ENCODE peak calls at places on chromosome 19, in seven cellular contexts. One of them, this sample, is unnamed.

GRCh38 chr19:33298146-33298911 is 4.0 kb downstream of the CEBPA start:
- DNase-seq in uterus: no peak
- DNase-seq in esophagus squamous epithelium: no peak
- DNase-seq in body of pancreas: peak; percentile 11
- DNase-seq in K562: no peak
- DNase-seq in A549: no peak
- DNase-seq in thyroid gland: no peak
- DNase-seq in this sample: no peak

GRCh38 chr19:16671652-16672274 is 10.8 kb downstream of the TMEM38A start:
- DNase-seq in uterus: no peak
- DNase-seq in esophagus squamous epithelium: no peak
- DNase-seq in body of pancreas: no peak
- DNase-seq in K562: no peak
- DNase-seq in A549: no peak
- DNase-seq in thyroid gland: no peak
- DNase-seq in this sample: no peak

GRCh38 chr19:38869160-38869835 is 8.8 kb downstream of the RINL start:
- DNase-seq in uterus: no peak
- DNase-seq in esophagus squamous epithelium: no peak
- DNase-seq in body of pancreas: peak; percentile 37
- DNase-seq in K562: no peak
- DNase-seq in A549: no peak
- DNase-seq in thyroid gland: no peak
- DNase-seq in this sample: no peak

GRCh38 chr19:43957891-43958290 is 6.9 kb downstream of the ZNF221 start:
- DNase-seq in uterus: no peak
- DNase-seq in esophagus squamous epithelium: no peak
- DNase-seq in body of pancreas: no peak
- DNase-seq in K562: no peak
- DNase-seq in A549: no peak
- DNase-seq in thyroid gland: no peak
- DNase-seq in this sample: no peak

GRCh38 chr19:4524808-4525562 is 6.7 kb upstream of the PLIN4 start:
- DNase-seq in uterus: no peak
- DNase-seq in esophagus squamous epithelium: no peak
- DNase-seq in body of pancreas: peak; percentile 62
- DNase-seq in K562: peak; percentile 77
- DNase-seq in A549: peak; percentile 63
- DNase-seq in thyroid gland: peak; percentile 40
- DNase-seq in this sample: peak; percentile 57

GRCh38 chr19:43551399-43552197 is 18.6 kb downstream of the ZNF575 start:
- DNase-seq in uterus: no peak
- DNase-seq in esophagus squamous epithelium: no peak
- DNase-seq in body of pancreas: no peak
- DNase-seq in K562: no peak
- DNase-seq in A549: no peak
- DNase-seq in thyroid gland: no peak
- DNase-seq in this sample: no peak

GRCh38 chr19:29326849-29327840 is 114.2 kb upstream of the UQCRFS1 start:
- DNase-seq in uterus: no peak
- DNase-seq in esophagus squamous epithelium: no peak
- DNase-seq in body of pancreas: no peak
- DNase-seq in K562: no peak
- DNase-seq in A549: no peak
- DNase-seq in thyroid gland: no peak
- DNase-seq in this sample: no peak

GRCh38 chr19:12606796-12607195 is 3.8 kb downstream of the ZNF490 start:
- DNase-seq in uterus: no peak
- DNase-seq in esophagus squamous epithelium: no peak
- DNase-seq in body of pancreas: no peak
- DNase-seq in K562: no peak
- DNase-seq in A549: no peak
- DNase-seq in thyroid gland: no peak
- DNase-seq in this sample: no peak

GRCh38 chr19:53553865-53554791 is 16.2 kb downstream of the ZNF331 start:
- DNase-seq in uterus: peak; percentile 87
- DNase-seq in esophagus squamous epithelium: peak; percentile 49
- DNase-seq in body of pancreas: peak; percentile 81
- DNase-seq in K562: no peak
- DNase-seq in A549: no peak
- DNase-seq in thyroid gland: peak; percentile 85
- DNase-seq in this sample: peak; percentile 88

GRCh38 chr19:4993683-4994082 is 24.8 kb downstream of the KDM4B start:
- DNase-seq in uterus: no peak
- DNase-seq in esophagus squamous epithelium: no peak
- DNase-seq in body of pancreas: no peak
- DNase-seq in K562: no peak
- DNase-seq in A549: no peak
- DNase-seq in thyroid gland: no peak
- DNase-seq in this sample: no peak

GRCh38 chr19:34260771-34261173 is 6.4 kb downstream of the GARRE1 start:
- DNase-seq in uterus: no peak
- DNase-seq in esophagus squamous epithelium: no peak
- DNase-seq in body of pancreas: no peak
- DNase-seq in K562: peak; percentile 25
- DNase-seq in A549: no peak
- DNase-seq in thyroid gland: no peak
- DNase-seq in this sample: no peak

GRCh38 chr19:57664269-57665127 is 4.2 kb upstream of the ZSCAN4 start:
- DNase-seq in uterus: peak; percentile 24
- DNase-seq in esophagus squamous epithelium: no peak
- DNase-seq in body of pancreas: peak; percentile 28
- DNase-seq in K562: peak; percentile 55
- DNase-seq in A549: peak; percentile 33
- DNase-seq in thyroid gland: peak; percentile 72
- DNase-seq in this sample: peak; percentile 79

GRCh38 chr19:12705654-12706331 is 9.4 kb upstream of the FBXW9 start:
- DNase-seq in uterus: no peak
- DNase-seq in esophagus squamous epithelium: no peak
- DNase-seq in body of pancreas: no peak
- DNase-seq in K562: no peak
- DNase-seq in A549: no peak
- DNase-seq in thyroid gland: no peak
- DNase-seq in this sample: no peak

GRCh38 chr19:12733369-12733896 is 1.1 kb downstream of the TRIR start:
- DNase-seq in uterus: no peak
- DNase-seq in esophagus squamous epithelium: no peak
- DNase-seq in body of pancreas: no peak
- DNase-seq in K562: peak; percentile 81
- DNase-seq in A549: peak; percentile 59
- DNase-seq in thyroid gland: no peak
- DNase-seq in this sample: peak; percentile 36

GRCh38 chr19:1860133-1860775 is 3.1 kb downstream of the KLF16 start:
- DNase-seq in uterus: peak; percentile 72
- DNase-seq in esophagus squamous epithelium: no peak
- DNase-seq in body of pancreas: peak; percentile 51
- DNase-seq in K562: peak; percentile 90
- DNase-seq in A549: no peak
- DNase-seq in thyroid gland: peak; percentile 50
- DNase-seq in this sample: peak; percentile 75

GRCh38 chr19:51020988-51021651 is 1.6 kb upstream of the KLK10 start:
- DNase-seq in uterus: no peak
- DNase-seq in esophagus squamous epithelium: no peak
- DNase-seq in body of pancreas: peak; percentile 54
- DNase-seq in K562: peak; percentile 61
- DNase-seq in A549: peak; percentile 64
- DNase-seq in thyroid gland: peak; percentile 14
- DNase-seq in this sample: peak; percentile 79

GRCh38 chr19:18967358-18968146 is 26.5 kb upstream of the HOMER3 start:
- DNase-seq in uterus: peak; percentile 66
- DNase-seq in esophagus squamous epithelium: peak; percentile 14
- DNase-seq in body of pancreas: no peak
- DNase-seq in K562: no peak
- DNase-seq in A549: no peak
- DNase-seq in thyroid gland: peak; percentile 98
- DNase-seq in this sample: peak; percentile 42

GRCh38 chr19:17235618-17236413 is 9.8 kb downstream of the OCEL1 start:
- DNase-seq in uterus: peak; percentile 62
- DNase-seq in esophagus squamous epithelium: no peak
- DNase-seq in body of pancreas: peak; percentile 63
- DNase-seq in K562: peak; percentile 89
- DNase-seq in A549: no peak
- DNase-seq in thyroid gland: peak; percentile 82
- DNase-seq in this sample: peak; percentile 80

GRCh38 chr19:5677156-5677555 is 3.2 kb downstream of the MICOS13 start:
- DNase-seq in uterus: no peak
- DNase-seq in esophagus squamous epithelium: no peak
- DNase-seq in body of pancreas: no peak
- DNase-seq in K562: no peak
- DNase-seq in A549: no peak
- DNase-seq in thyroid gland: no peak
- DNase-seq in this sample: no peak

GRCh38 chr19:2064788-2065524 is 13.9 kb upstream of the MKNK2 start:
- DNase-seq in uterus: no peak
- DNase-seq in esophagus squamous epithelium: no peak
- DNase-seq in body of pancreas: no peak
- DNase-seq in K562: no peak
- DNase-seq in A549: no peak
- DNase-seq in thyroid gland: no peak
- DNase-seq in this sample: peak; percentile 67

GRCh38 chr19:37594982-37595382 is 306 bp downstream of the ZNF540 start:
- DNase-seq in uterus: peak; percentile 57
- DNase-seq in esophagus squamous epithelium: peak; percentile 3
- DNase-seq in body of pancreas: peak; percentile 63
- DNase-seq in K562: peak; percentile 53
- DNase-seq in A549: peak; percentile 20
- DNase-seq in thyroid gland: peak; percentile 77
- DNase-seq in this sample: peak; percentile 74

GRCh38 chr19:30089086-30089665 is 147.1 kb downstream of the URI1 start:
- DNase-seq in uterus: no peak
- DNase-seq in esophagus squamous epithelium: no peak
- DNase-seq in body of pancreas: no peak
- DNase-seq in K562: no peak
- DNase-seq in A549: no peak
- DNase-seq in thyroid gland: no peak
- DNase-seq in this sample: no peak

GRCh38 chr19:44308011-44308410 is 3.2 kb upstream of the ZNF235 start:
- DNase-seq in uterus: no peak
- DNase-seq in esophagus squamous epithelium: no peak
- DNase-seq in body of pancreas: no peak
- DNase-seq in K562: no peak
- DNase-seq in A549: no peak
- DNase-seq in thyroid gland: no peak
- DNase-seq in this sample: no peak

GRCh38 chr19:18225702-18226468 is at the start of gene PDE4C:
- DNase-seq in uterus: no peak
- DNase-seq in esophagus squamous epithelium: no peak
- DNase-seq in body of pancreas: no peak
- DNase-seq in K562: no peak
- DNase-seq in A549: no peak
- DNase-seq in thyroid gland: no peak
- DNase-seq in this sample: no peak

GRCh38 chr19:3505598-3506383 is at the start of gene FZR1:
- DNase-seq in uterus: peak; percentile 98
- DNase-seq in esophagus squamous epithelium: peak; percentile 93
- DNase-seq in body of pancreas: peak; percentile 99
- DNase-seq in K562: peak; percentile 100
- DNase-seq in A549: peak; percentile 89
- DNase-seq in thyroid gland: peak; percentile 100
- DNase-seq in this sample: peak; percentile 99
- TF ChIP-seq POLR2A in uterus: peak; percentile 84
- TF ChIP-seq POLR2A in esophagus squamous epithelium: no peak
- TF ChIP-seq POLR2A in body of pancreas: peak; percentile 81
- TF ChIP-seq POLR2A in K562: peak; percentile 80
- TF ChIP-seq POLR2A in A549: peak; percentile 23
- TF ChIP-seq POLR2A in thyroid gland: peak; percentile 22
- TF ChIP-seq POLR2A in this sample: peak; percentile 31

DNA sequence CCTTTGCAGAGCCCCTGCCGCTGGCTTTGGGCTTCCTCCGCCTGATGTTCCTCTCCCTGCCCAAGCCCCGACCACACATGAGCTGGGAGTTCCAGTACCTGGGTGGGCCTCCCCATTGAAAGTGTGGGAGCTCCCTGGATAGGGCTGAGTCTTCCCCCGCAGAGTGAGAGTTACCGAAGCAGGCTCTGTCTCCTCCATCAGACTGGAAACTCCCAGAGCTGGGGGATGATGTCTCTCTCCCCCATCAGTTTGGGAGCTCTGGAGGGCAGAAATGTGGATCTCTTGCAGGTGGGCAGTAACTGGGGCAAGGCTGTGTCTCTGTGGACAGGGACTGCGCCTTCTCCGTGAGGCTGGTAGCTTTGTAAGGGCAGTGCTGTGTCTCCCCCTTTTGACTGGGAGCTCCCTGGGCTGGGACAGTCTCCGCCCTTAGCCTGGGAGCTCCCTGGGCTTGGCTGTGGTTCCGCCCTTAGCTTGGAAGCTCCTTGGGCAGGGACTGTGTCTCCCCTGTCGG is 767 bp downstream of the DCAF15 start:
- DNase-seq in uterus: no peak
- DNase-seq in esophagus squamous epithelium: no peak
- DNase-seq in body of pancreas: no peak
- DNase-seq in K562: peak; percentile 78
- DNase-seq in A549: peak; percentile 35
- DNase-seq in thyroid gland: no peak
- DNase-seq in this sample: peak; percentile 74
- TF ChIP-seq CTCF in uterus: no peak
- TF ChIP-seq CTCF in esophagus squamous epithelium: no peak
- TF ChIP-seq CTCF in body of pancreas: no peak
- TF ChIP-seq CTCF in K562: peak; percentile 42
- TF ChIP-seq CTCF in A549: no peak
- TF ChIP-seq CTCF in thyroid gland: no peak
- TF ChIP-seq CTCF in this sample: no peak

GRCh38 chr19:35318679-35319448 is 10.1 kb upstream of the CD22 start:
- DNase-seq in uterus: peak; percentile 74
- DNase-seq in esophagus squamous epithelium: no peak
- DNase-seq in body of pancreas: no peak
- DNase-seq in K562: peak; percentile 75
- DNase-seq in A549: peak; percentile 84
- DNase-seq in thyroid gland: peak; percentile 96
- DNase-seq in this sample: peak; percentile 83
- H3K4me1 ChIP-seq in uterus: no peaks in the 10 kb centered on the region
- H3K4me1 ChIP-seq in esophagus squamous epithelium: peaks cover 22% of the 10 kb centered on the region
- H3K4me1 ChIP-seq in body of pancreas: no peaks in the 10 kb centered on the region
- H3K4me1 ChIP-seq in K562: peaks cover 38% of the 10 kb centered on the region
- H3K4me1 ChIP-seq in A549: peaks cover 16% of the 10 kb centered on the region
- H3K4me1 ChIP-seq in thyroid gland: peaks cover 17% of the 10 kb centered on the region
- H3K4me1 ChIP-seq in this sample: peaks cover 4% of the 10 kb centered on the region

GRCh38 chr19:40799558-40800338 is 757 bp downstream of the EGLN2 start:
- DNase-seq in uterus: peak; percentile 64
- DNase-seq in esophagus squamous epithelium: no peak
- DNase-seq in body of pancreas: no peak
- DNase-seq in K562: peak; percentile 73
- DNase-seq in A549: no peak
- DNase-seq in thyroid gland: peak; percentile 48
- DNase-seq in this sample: no peak

GRCh38 chr19:40798997-40799557 is at the start of gene EGLN2:
- DNase-seq in uterus: no peak
- DNase-seq in esophagus squamous epithelium: no peak
- DNase-seq in body of pancreas: no peak
- DNase-seq in K562: peak; percentile 68
- DNase-seq in A549: no peak
- DNase-seq in thyroid gland: no peak
- DNase-seq in this sample: no peak

GRCh38 chr19:40797963-40798222 is 1.1 kb upstream of the EGLN2 start:
- DNase-seq in uterus: no peak
- DNase-seq in esophagus squamous epithelium: no peak
- DNase-seq in body of pancreas: no peak
- DNase-seq in K562: no peak
- DNase-seq in A549: no peak
- DNase-seq in thyroid gland: no peak
- DNase-seq in this sample: no peak

GRCh38 chr19:40797166-40797962 is 1.6 kb upstream of the EGLN2 start:
- DNase-seq in uterus: peak; percentile 25
- DNase-seq in esophagus squamous epithelium: no peak
- DNase-seq in body of pancreas: no peak
- DNase-seq in K562: no peak
- DNase-seq in A549: no peak
- DNase-seq in thyroid gland: no peak
- DNase-seq in this sample: no peak

GRCh38 chr19:40798223-40798996 is 581 bp upstream of the EGLN2 start:
- DNase-seq in uterus: peak; percentile 100
- DNase-seq in esophagus squamous epithelium: peak; percentile 100
- DNase-seq in body of pancreas: peak; percentile 100
- DNase-seq in K562: peak; percentile 100
- DNase-seq in A549: peak; percentile 99
- DNase-seq in thyroid gland: peak; percentile 100
- DNase-seq in this sample: peak; percentile 100
- TF ChIP-seq POLR2A in uterus: peak; percentile 6
- TF ChIP-seq POLR2A in esophagus squamous epithelium: no peak
- TF ChIP-seq POLR2A in body of pancreas: peak; percentile 63
- TF ChIP-seq POLR2A in K562: peak; percentile 76
- TF ChIP-seq POLR2A in A549: peak; percentile 23
- TF ChIP-seq POLR2A in thyroid gland: peak; percentile 13
- TF ChIP-seq POLR2A in this sample: no peak

This sample was measured in testis.